ENCODE peak calls at places on chromosome 4, in eight cellular contexts. B is B cell, N is nephron progenitor cell, I is Daoy, C is sigmoid colon, Z is ureter, S is pons, A is amniotic stem cell. W is an unnamed sample.

GRCh38 chr4:1748465-1748995 is 27.2 kb downstream of the TACC3 start:
- DNase-seq in B (peak; percentile 95), N (peak; percentile 94), I (peak; percentile 83), C (peak; percentile 78), Z (peak; percentile 81), S (no peak), A (peak; percentile 51), W (peak; percentile 95)

GRCh38 chr4:33052241-33052640 is 2332.1 kb downstream of the PCDH7 start:
- DNase-seq in B (no peak), N (no peak), I (no peak), C (no peak), Z (no peak), S (no peak), A (no peak), W (no peak)

GRCh38 chr4:163558539-163559044 is 64.1 kb downstream of the TMA16 start:
- DNase-seq in B (peak; percentile 20), N (no peak), I (no peak), C (no peak), Z (no peak), S (no peak), A (no peak), W (no peak)

GRCh38 chr4:148376151-148376550 is 66.1 kb downstream of the NR3C2 start:
- DNase-seq in B (no peak), N (no peak), I (peak; percentile 43), C (peak; percentile 75), Z (peak; percentile 59), S (peak; percentile 72), A (no peak), W (no peak)

GRCh38 chr4:68346461-68346860 is 3.4 kb downstream of the YTHDC1 start:
- DNase-seq in B (no peak), N (no peak), I (no peak), C (no peak), Z (no peak), S (no peak), A (no peak), W (no peak)

GRCh38 chr4:80295331-80295730 is 28.9 kb downstream of the FGF5 start:
- DNase-seq in B (no peak), N (peak; percentile 4), I (no peak), C (no peak), Z (no peak), S (no peak), A (no peak), W (no peak)

GRCh38 chr4:109554971-109555370 is 5.1 kb upstream of the MCUB start:
- DNase-seq in B (no peak), N (no peak), I (no peak), C (no peak), Z (no peak), S (no peak), A (no peak), W (no peak)

GRCh38 chr4:173289351-173289725 is 44.8 kb downstream of the HMGB2 start:
- DNase-seq in B (no peak), N (no peak), I (no peak), C (no peak), Z (no peak), S (no peak), A (no peak), W (no peak)

GRCh38 chr4:186939766-186940165 is 216.1 kb upstream of the FAT1 start:
- DNase-seq in B (no peak), N (no peak), I (no peak), C (no peak), Z (no peak), S (no peak), A (no peak), W (no peak)

GRCh38 chr4:41932988-41933387 is 2.2 kb upstream of the TMEM33 start:
- DNase-seq in B (no peak), N (no peak), I (no peak), C (no peak), Z (no peak), S (no peak), A (no peak), W (no peak)

GRCh38 chr4:128600996-128601857 is 208.3 kb upstream of the JADE1 start:
- DNase-seq in B (no peak), N (no peak), I (peak; percentile 84), C (peak; percentile 86), Z (peak; percentile 87), S (peak; percentile 42), A (peak; percentile 40), W (peak; percentile 12)

GRCh38 chr4:82201805-82202636 is 171.8 kb downstream of the HNRNPD start:
- DNase-seq in B (no peak), N (peak; percentile 65), I (peak; percentile 38), C (no peak), Z (no peak), S (peak; percentile 44), A (no peak), W (peak; percentile 29)

GRCh38 chr4:7410470-7410869 is 24.3 kb downstream of the PSAPL1 start:
- DNase-seq in B (no peak), N (no peak), I (no peak), C (peak; percentile 42), Z (no peak), S (no peak), A (no peak), W (no peak)

GRCh38 chr4:74873545-74874295 is 59.2 kb upstream of the PARM1 start:
- DNase-seq in B (no peak), N (no peak), I (no peak), C (no peak), Z (no peak), S (no peak), A (no peak), W (no peak)

GRCh38 chr4:1416051-1416947 is 10.1 kb upstream of the NKX1-1 start:
- DNase-seq in B (peak; percentile 36), N (no peak), I (peak; percentile 3), C (peak; percentile 40), Z (no peak), S (no peak), A (no peak), W (no peak)

GRCh38 chr4:109027016-109027500 is 264.2 kb upstream of the ETNPPL start:
- DNase-seq in B (no peak), N (no peak), I (no peak), C (no peak), Z (no peak), S (no peak), A (no peak), W (peak; percentile 12)

GRCh38 chr4:87382931-87383330 is 8.1 kb downstream of the HSD17B11 start:
- DNase-seq in B (no peak), N (no peak), I (no peak), C (no peak), Z (no peak), S (no peak), A (no peak), W (no peak)

GRCh38 chr4:75830906-75831305 is 71.3 kb downstream of the PPEF2 start:
- DNase-seq in B (no peak), N (no peak), I (no peak), C (no peak), Z (no peak), S (no peak), A (no peak), W (no peak)

GRCh38 chr4:24417206-24417605 is 167.1 kb downstream of the DHX15 start:
- DNase-seq in B (no peak), N (no peak), I (no peak), C (no peak), Z (no peak), S (no peak), A (no peak), W (no peak)

GRCh38 chr4:74376888-74377483 is 12.0 kb downstream of the EREG start:
- DNase-seq in B (peak; percentile 55), N (no peak), I (peak; percentile 30), C (no peak), Z (no peak), S (peak; percentile 47), A (peak; percentile 46), W (peak; percentile 38)

GRCh38 chr4:2695661-2696060 is 60.5 kb downstream of the TNIP2 start:
- DNase-seq in B (no peak), N (no peak), I (no peak), C (no peak), Z (no peak), S (no peak), A (no peak), W (no peak)

GRCh38 chr4:3857316-3857926 is 91.2 kb downstream of the ADRA2C start:
- DNase-seq in B (no peak), N (no peak), I (no peak), C (no peak), Z (no peak), S (no peak), A (no peak), W (no peak)

GRCh38 chr4:149296503-149296902 is 519.1 kb downstream of the IQCM start:
- DNase-seq in B (no peak), N (no peak), I (no peak), C (no peak), Z (no peak), S (no peak), A (no peak), W (peak; percentile 18)

GRCh38 chr4:42710329-42710728 is 53.4 kb upstream of the ATP8A1 start:
- DNase-seq in B (no peak), N (no peak), I (no peak), C (no peak), Z (no peak), S (peak; percentile 92), A (no peak), W (no peak)

GRCh38 chr4:128123036-128123435 is 61.9 kb downstream of the LARP1B start:
- DNase-seq in B (no peak), N (no peak), I (no peak), C (no peak), Z (no peak), S (no peak), A (no peak), W (no peak)

GRCh38 chr4:127410644-127411043 is 222.1 kb upstream of the INTU start:
- DNase-seq in B (no peak), N (no peak), I (no peak), C (no peak), Z (no peak), S (no peak), A (no peak), W (no peak)

GRCh38 chr4:57070461-57070860 is 39.7 kb downstream of the IGFBP7 start:
- DNase-seq in B (no peak), N (no peak), I (no peak), C (no peak), Z (no peak), S (no peak), A (no peak), W (no peak)

W was measured in HEK293T.